ENCODE peak calls at places on chromosomes 11 and 22, in eight cellular contexts. S is AG09319; L is HFFc6; C is left kidney; K is cardiac fibroblast; Q is CD4-positive, alpha-beta T cell; X is HEK293T; J is activated T-helper 1 cell treated with anti-CD3 and anti-CD28 coated beads, Interleukin-2, amount 50 U/mL, for 16 hours. R is an unnamed sample.

GRCh38 chr22:41446639-41447434 is at the start of gene TOB2:
- DNase-seq in S (peak), L (peak), C (peak), K (peak), Q (peak), X (peak), J (peak), R (peak)

GRCh38 chr22:46815132-46815531 is 52.7 kb downstream of the TBC1D22A start:
- DNase-seq in S (no peak), L (no peak), C (no peak), K (no peak), Q (no peak), X (no peak), J (no peak), R (no peak)

GRCh38 chr11:118435233-118435892 is 929 bp upstream of the KMT2A start:
- DNase-seq in S (no peak), L (no peak), C (peak), K (peak), Q (peak), X (peak), J (peak), R (peak)

GRCh38 chr11:102920118-102920684 is 35.3 kb downstream of the MMP13 start:
- DNase-seq in S (no peak), L (no peak), C (no peak), K (no peak), Q (no peak), X (no peak), J (no peak), R (no peak)

GRCh38 chr11:62266558-62266957 is 3.4 kb upstream of the SCGB2A2 start:
- DNase-seq in S (no peak), L (no peak), C (no peak), K (no peak), Q (no peak), X (no peak), J (no peak), R (no peak)

GRCh38 chr22:48779211-48779643 is 1048.4 kb downstream of the BRD1 start:
- DNase-seq in S (no peak), L (no peak), C (no peak), K (no peak), Q (no peak), X (no peak), J (no peak), R (no peak)

GRCh38 chr22:47340851-47341436 is 578.5 kb downstream of the TBC1D22A start:
- DNase-seq in S (no peak), L (no peak), C (no peak), K (peak), Q (no peak), X (no peak), J (no peak), R (no peak)

GRCh38 chr22:28047740-28048139 is 128.7 kb upstream of the PITPNB start:
- DNase-seq in S (no peak), L (no peak), C (no peak), K (no peak), Q (no peak), X (no peak), J (no peak), R (no peak)

GRCh38 chr11:128553662-128554392 is 33.5 kb downstream of the ETS1 start:
- DNase-seq in S (no peak), L (peak), C (peak), K (peak), Q (no peak), X (no peak), J (no peak), R (no peak)